ENCODE peak calls at places on chromosomes 13 and 19, in four cellular contexts. F is colonic mucosa, A is small intestine, X is body of pancreas. G is an unnamed sample.

GRCh38 chr19:41821003-41821735 is 23.3 kb downstream of the LYPD4 start:
- DNase-seq in F (peak; percentile 60), A (peak; percentile 53), X (peak; percentile 38), G (peak; percentile 59)

GRCh38 chr19:29084266-29084665 is 128.7 kb downstream of the UQCRFS1 start:
- DNase-seq in F (no peak), A (no peak), X (no peak), G (no peak)

GRCh38 chr19:8333771-8334457 is 9.1 kb downstream of the KANK3 start:
- DNase-seq in F (no peak), A (no peak), X (no peak), G (no peak)

GRCh38 chr13:79398169-79398568 is 7.9 kb downstream of the RBM26 start:
- DNase-seq in F (no peak), A (no peak), X (no peak), G (no peak)

GRCh38 chr19:3655402-3656072 is 28.9 kb upstream of the CACTIN start:
- DNase-seq in F (peak; percentile 42), A (no peak), X (no peak), G (no peak)

GRCh38 chr19:55308281-55308680 is 16.9 kb downstream of the TMEM150B start:
- DNase-seq in F (no peak), A (no peak), X (no peak), G (no peak)

GRCh38 chr13:71870036-71870435 is 3.0 kb upstream of the DACH1 start:
- DNase-seq in F (no peak), A (no peak), X (no peak), G (no peak)

GRCh38 chr19:12777217-12778019 is 2.1 kb upstream of the HOOK2 start:
- DNase-seq in F (peak; percentile 90), A (peak; percentile 75), X (peak; percentile 86), G (peak; percentile 82)

GRCh38 chr13:106373989-106374572 is 161.4 kb downstream of the EFNB2 start:
- DNase-seq in F (no peak), A (no peak), X (no peak), G (no peak)

GRCh38 chr19:35168261-35168660 is 13.7 kb downstream of the FXYD5 start:
- DNase-seq in F (no peak), A (no peak), X (no peak), G (no peak)

GRCh38 chr13:108200781-108201398 is 14.4 kb downstream of the LIG4 start:
- DNase-seq in F (no peak), A (no peak), X (no peak), G (no peak)
- H3K9me3 ChIP-seq in F (no peaks in the 10 kb centered on the region), A (no peaks in the 10 kb centered on the region), X (no peaks in the 10 kb centered on the region), G (no peaks in the 10 kb centered on the region)

GRCh38 chr13:90797335-90797734 is 550.2 kb upstream of the MIR17HG start:
- DNase-seq in F (no peak), A (no peak), X (no peak), G (no peak)
- H3K9me3 ChIP-seq in F (no peaks in the 10 kb centered on the region), A (no peaks in the 10 kb centered on the region), X (no peaks in the 10 kb centered on the region), G (peaks cover 3% of the 10 kb centered on the region)

GRCh38 chr13:73440296-73440895 is 381.6 kb downstream of the KLF5 start:
- DNase-seq in F (peak; percentile 41), A (no peak), X (no peak), G (no peak)
- H3K9me3 ChIP-seq in F (peaks cover 11% of the 10 kb centered on the region), A (peaks cover 7% of the 10 kb centered on the region), X (peaks cover 31% of the 10 kb centered on the region), G (peaks cover 13% of the 10 kb centered on the region)

GRCh38 chr19:36999313-36999712 is 78.9 kb upstream of the ZNF420 start:
- DNase-seq in F (no peak), A (no peak), X (no peak), G (no peak)
- H3K9me3 ChIP-seq in F (peaks cover 6% of the 10 kb centered on the region), A (peaks cover 1% of the 10 kb centered on the region), X (peaks cover 7% of the 10 kb centered on the region), G (peaks cover 59% of the 10 kb centered on the region)

DNA sequence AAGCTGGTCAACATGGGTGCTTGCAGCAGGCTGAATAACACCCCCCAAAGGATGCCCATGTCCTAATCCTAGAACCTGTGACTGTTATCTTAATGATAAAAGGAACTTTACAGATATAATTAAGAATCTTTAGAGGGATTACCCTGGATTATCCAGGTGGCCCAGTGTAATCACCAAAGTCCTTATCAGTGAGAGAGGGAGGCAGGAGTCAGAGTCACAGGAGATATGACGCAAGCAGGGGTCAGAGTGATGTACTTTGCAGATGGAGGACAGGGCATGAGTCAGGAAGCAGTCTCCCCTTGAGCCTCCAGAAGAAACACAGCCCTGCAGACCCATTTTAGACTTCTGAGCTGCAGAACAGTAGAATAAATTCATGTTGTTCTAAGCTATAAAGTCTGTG is 9.8 kb downstream of the ZNF606 start:
- DNase-seq in F (no peak), A (no peak), X (no peak), G (no peak)
- H3K9me3 ChIP-seq in F (peaks cover 5% of the 10 kb centered on the region), A (peaks cover 15% of the 10 kb centered on the region), X (peaks cover 62% of the 10 kb centered on the region), G (no peaks in the 10 kb centered on the region)

DNA sequence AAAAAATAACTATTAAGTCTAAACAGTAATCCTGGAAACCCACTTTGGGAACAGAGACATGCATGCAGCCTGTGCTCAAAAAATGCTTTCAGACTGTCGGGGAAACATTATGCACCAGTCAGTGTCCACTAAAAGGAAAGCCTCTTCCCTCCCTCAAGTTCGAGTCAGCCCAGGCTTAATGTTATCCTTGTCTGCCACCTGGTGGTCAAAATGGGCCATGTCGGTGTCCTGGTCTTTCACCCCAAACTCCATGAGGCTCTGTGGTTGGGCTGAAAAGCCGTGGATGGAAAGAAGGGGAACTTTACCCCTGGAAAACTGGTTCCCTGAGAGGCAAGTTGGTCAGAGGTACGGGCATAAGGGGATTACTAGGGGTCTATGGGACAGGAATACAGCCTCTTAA is 88.4 kb upstream of the ZNF492 start:
- DNase-seq in F (peak; percentile 27), A (peak; percentile 1), X (peak; percentile 84), G (no peak)
- H3K9me3 ChIP-seq in F (peaks cover 3% of the 10 kb centered on the region), A (peaks cover 3% of the 10 kb centered on the region), X (no peaks in the 10 kb centered on the region), G (no peaks in the 10 kb centered on the region)

DNA sequence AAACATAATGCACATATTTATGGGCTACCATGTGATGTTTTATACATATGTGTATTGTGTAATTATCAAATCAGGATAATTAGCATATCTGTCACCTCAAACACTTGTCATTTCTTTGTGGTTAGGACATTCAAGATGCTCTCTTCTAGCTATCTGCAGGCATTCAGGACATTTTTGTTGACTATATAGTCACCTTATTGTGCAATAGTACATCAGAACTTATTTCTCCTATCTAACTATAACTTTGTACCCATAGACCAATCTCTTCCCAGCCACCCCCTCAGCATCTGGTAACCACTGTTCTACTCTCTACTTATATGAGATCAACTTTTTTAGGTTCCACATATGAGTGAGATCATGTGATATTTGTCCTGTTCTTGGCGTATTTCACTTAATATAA is 20.3 kb downstream of the ZNF420 start:
- DNase-seq in F (no peak), A (no peak), X (no peak), G (no peak)
- H3K9me3 ChIP-seq in F (peaks cover 3% of the 10 kb centered on the region), A (peaks cover 1% of the 10 kb centered on the region), X (peaks cover 60% of the 10 kb centered on the region), G (peaks cover 9% of the 10 kb centered on the region)

G was measured in naive thymus-derived CD4-positive, alpha-beta T cell.